ENCODE peak calls at places on chromosomes 12 and 14, in four cellular contexts. S is AG04450; E is CD4-positive, alpha-beta T cell; Y is brain microvascular endothelial cell. N is an unnamed sample.

GRCh38 chr12:46400406-46400805 is 27.8 kb upstream of the SLC38A2 start:
- DNase-seq in S (no peak), Y (no peak), E (no peak), N (peak; percentile 36)

GRCh38 chr12:89873745-89874144 is 165.1 kb upstream of the ATP2B1 start:
- DNase-seq in E (no peak), Y (no peak), S (no peak), N (no peak)

GRCh38 chr14:54387328-54387727 is 9.5 kb upstream of the CDKN3 start:
- DNase-seq in E (no peak), Y (no peak), S (no peak), N (no peak)

GRCh38 chr12:102169922-102170698 is 27.5 kb downstream of the PMCH start:
- DNase-seq in E (no peak), Y (peak; percentile 20), S (no peak), N (peak; percentile 30)

GRCh38 chr14:92040431-92041040 is 677 bp upstream of the TRIP11 start:
- DNase-seq in Y (peak; percentile 15), E (no peak), S (peak; percentile 8), N (peak; percentile 8)

GRCh38 chr12:98156697-98157096 is 358.7 kb upstream of the TMPO start:
- DNase-seq in Y (no peak), S (no peak), E (no peak), N (no peak)

GRCh38 chr14:74984241-74985027 is 18.3 kb upstream of the EIF2B2 start:
- DNase-seq in E (no peak), Y (no peak), S (no peak), N (no peak)

GRCh38 chr12:39405580-39405979 is 37.3 kb downstream of the KIF21A start:
- DNase-seq in Y (no peak), S (no peak), E (no peak), N (no peak)

GRCh38 chr14:73381379-73382013 is 76.8 kb downstream of the NUMB start:
- DNase-seq in S (no peak), E (no peak), Y (no peak), N (no peak)

GRCh38 chr12:26338574-26339572 is 143.5 kb downstream of the SSPN start:
- DNase-seq in E (no peak), S (no peak), Y (peak; percentile 64), N (peak; percentile 43)

GRCh38 chr14:102592969-102593840 is 756 bp downstream of the RCOR1 start:
- DNase-seq in S (no peak), E (peak; percentile 50), Y (no peak), N (peak; percentile 36)
- TF ChIP-seq CTCF in S (peak; percentile 34), E (peak; percentile 56), Y (peak; percentile 43), N (peak; percentile 73)

GRCh38 chr12:60106207-60106606 is 510.4 kb downstream of the SLC16A7 start:
- DNase-seq in Y (no peak), S (no peak), E (no peak), N (peak; percentile 48)
- TF ChIP-seq CTCF in Y (peak; percentile 19), S (peak; percentile 46), E (no peak), N (peak; percentile 73)

GRCh38 chr12:17928708-17929366 is 161.2 kb downstream of the RERGL start:
- DNase-seq in S (no peak), E (no peak), Y (peak; percentile 75), N (peak; percentile 64)
- TF ChIP-seq CTCF in S (no peak), E (no peak), Y (peak; percentile 34), N (peak; percentile 56)

GRCh38 chr12:65556676-65557424 is 267.4 kb upstream of the HMGA2 start:
- DNase-seq in E (peak; percentile 36), S (peak; percentile 69), Y (peak; percentile 86), N (peak; percentile 76)
- TF ChIP-seq CTCF in E (peak; percentile 70), S (peak; percentile 90), Y (peak; percentile 98), N (peak; percentile 97)

GRCh38 chr14:56224179-56224578 is 106.0 kb downstream of the PELI2 start:
- DNase-seq in Y (no peak), E (no peak), S (no peak), N (no peak)
- TF ChIP-seq CTCF in Y (no peak), E (no peak), S (no peak), N (peak; percentile 18)

DNA sequence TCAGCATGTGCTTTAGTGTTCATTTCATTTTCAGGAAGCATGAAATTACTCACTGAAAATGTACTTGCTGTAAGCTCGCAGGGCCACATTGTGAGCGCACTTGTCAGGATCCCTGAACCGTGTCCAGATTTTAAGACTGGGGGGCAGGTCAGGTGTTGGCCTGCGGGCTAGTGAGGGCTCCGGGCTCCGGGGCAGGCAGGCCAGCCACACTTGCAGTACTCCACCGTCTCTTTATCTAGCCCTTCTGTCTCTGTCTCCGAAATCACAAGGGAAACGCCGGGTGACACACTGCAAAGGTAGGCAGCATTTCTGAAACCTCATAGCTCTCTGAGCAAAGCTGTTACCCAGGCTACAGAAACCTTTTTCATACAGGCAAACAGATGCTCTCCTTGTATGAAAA is 98.7 kb downstream of the EML1 start:
- DNase-seq in Y (no peak), S (no peak), E (no peak), N (no peak)
- TF ChIP-seq CTCF in Y (no peak), S (no peak), E (no peak), N (no peak)

GRCh38 chr12:100348657-100349454 is 8.0 kb upstream of the SLC17A8 start:
- DNase-seq in E (no peak), S (no peak), Y (no peak), N (peak; percentile 18)
- TF ChIP-seq CTCF in E (no peak), S (peak; percentile 48), Y (peak; percentile 18), N (peak; percentile 71)

GRCh38 chr14:20757963-20758362 is 10.2 kb upstream of the EDDM3B start:
- DNase-seq in Y (no peak), E (peak; percentile 18), S (no peak), N (no peak)
- TF ChIP-seq CTCF in Y (no peak), E (peak; percentile 39), S (no peak), N (peak; percentile 12)

DNA sequence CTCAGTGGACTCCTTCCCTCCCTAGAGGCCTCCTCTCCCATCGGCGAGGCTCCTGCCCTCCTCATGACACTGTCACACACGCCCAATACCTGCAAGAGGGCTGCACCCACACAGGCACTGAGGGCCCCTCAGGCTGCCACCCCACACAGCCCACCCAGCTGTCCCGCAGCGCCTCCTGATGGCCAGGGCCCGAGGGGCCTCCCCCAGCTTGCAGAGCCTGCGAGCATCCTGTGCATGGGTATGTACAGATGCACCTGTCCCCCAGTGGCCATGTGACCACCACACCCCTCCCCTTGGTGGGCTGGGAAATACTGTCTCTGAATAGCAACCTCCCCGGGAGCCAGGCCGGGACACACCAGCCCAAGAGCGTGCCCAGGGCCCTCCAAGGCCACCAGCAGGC is 19.0 kb upstream of the NUDT14 start:
- DNase-seq in S (no peak), E (no peak), Y (no peak), N (no peak)
- TF ChIP-seq CTCF in S (no peak), E (no peak), Y (peak; percentile 24), N (peak; percentile 47)